ENCODE peak calls at places on chromosome 2, in six cellular contexts. One of them, this sample, is unnamed.

GRCh38 chr2:207252979-207253640 is 87.4 kb upstream of the KLF7 start:
- DNase-seq in HepG2: no peak
- DNase-seq in GM12878: no peak
- DNase-seq in HCT116: no peak
- DNase-seq in H1: no peak
- DNase-seq in K562: no peak
- DNase-seq in this sample: no peak

GRCh38 chr2:191015229-191015628 is 1.3 kb upstream of the STAT1 start:
- DNase-seq in K562: no peak
- DNase-seq in HepG2: no peak
- DNase-seq in H1: no peak
- DNase-seq in HCT116: no peak
- DNase-seq in GM12878: no peak
- DNase-seq in this sample: no peak

GRCh38 chr2:191539068-191539467 is 138.9 kb upstream of the NABP1 start:
- DNase-seq in GM12878: no peak
- DNase-seq in HepG2: no peak
- DNase-seq in K562: peak; percentile 32
- DNase-seq in H1: no peak
- DNase-seq in HCT116: peak; percentile 18
- DNase-seq in this sample: peak; percentile 16

GRCh38 chr2:229463941-229464340 is 192.9 kb upstream of the PID1 start:
- DNase-seq in H1: no peak
- DNase-seq in HepG2: no peak
- DNase-seq in GM12878: no peak
- DNase-seq in HCT116: no peak
- DNase-seq in K562: no peak
- DNase-seq in this sample: no peak

GRCh38 chr2:236663267-236663666 is 93.6 kb downstream of the ACKR3 start:
- DNase-seq in H1: no peak
- DNase-seq in HCT116: no peak
- DNase-seq in K562: no peak
- DNase-seq in GM12878: no peak
- DNase-seq in HepG2: no peak
- DNase-seq in this sample: no peak

GRCh38 chr2:66489433-66489832 is 54.5 kb downstream of the MEIS1 start:
- DNase-seq in HepG2: no peak
- DNase-seq in HCT116: no peak
- DNase-seq in GM12878: no peak
- DNase-seq in H1: no peak
- DNase-seq in K562: no peak
- DNase-seq in this sample: no peak

GRCh38 chr2:222294996-222295367 is 3.8 kb downstream of the PAX3 start:
- DNase-seq in K562: no peak
- DNase-seq in H1: no peak
- DNase-seq in HepG2: no peak
- DNase-seq in HCT116: no peak
- DNase-seq in GM12878: no peak
- DNase-seq in this sample: no peak

GRCh38 chr2:127176371-127177311 is 43.5 kb downstream of the CYP27C1 start:
- DNase-seq in HepG2: no peak
- DNase-seq in GM12878: no peak
- DNase-seq in K562: no peak
- DNase-seq in H1: no peak
- DNase-seq in HCT116: no peak
- DNase-seq in this sample: no peak

GRCh38 chr2:104846955-104847820 is 6.7 kb upstream of the POU3F3 start:
- DNase-seq in GM12878: no peak
- DNase-seq in H1: no peak
- DNase-seq in HepG2: no peak
- DNase-seq in K562: no peak
- DNase-seq in HCT116: no peak
- DNase-seq in this sample: no peak

GRCh38 chr2:27323592-27324285 is 842 bp upstream of the MPV17 start:
- DNase-seq in HepG2: no peak
- DNase-seq in GM12878: no peak
- DNase-seq in K562: no peak
- DNase-seq in HCT116: no peak
- DNase-seq in H1: no peak
- DNase-seq in this sample: no peak

GRCh38 chr2:27322301-27322765 is 564 bp downstream of the MPV17 start:
- DNase-seq in HepG2: no peak
- DNase-seq in K562: no peak
- DNase-seq in H1: no peak
- DNase-seq in HCT116: no peak
- DNase-seq in GM12878: no peak
- DNase-seq in this sample: no peak

GRCh38 chr2:27322766-27323591 is at the start of gene MPV17:
- DNase-seq in GM12878: peak; percentile 61
- DNase-seq in H1: peak; percentile 88
- DNase-seq in HepG2: peak; percentile 96
- DNase-seq in K562: peak; percentile 96
- DNase-seq in HCT116: peak; percentile 88
- DNase-seq in this sample: peak; percentile 90

GRCh38 chr2:27326536-27326935 is 3.6 kb upstream of the MPV17 start:
- DNase-seq in HCT116: no peak
- DNase-seq in H1: no peak
- DNase-seq in HepG2: no peak
- DNase-seq in K562: no peak
- DNase-seq in GM12878: no peak
- DNase-seq in this sample: no peak

GRCh38 chr2:27324720-27325119 is 1.8 kb upstream of the MPV17 start:
- DNase-seq in HCT116: no peak
- DNase-seq in HepG2: no peak
- DNase-seq in GM12878: no peak
- DNase-seq in H1: no peak
- DNase-seq in K562: no peak
- DNase-seq in this sample: no peak
- TF ChIP-seq ZNF274 in HCT116: no peak
- TF ChIP-seq ZNF274 in HepG2: no peak
- TF ChIP-seq ZNF274 in GM12878: no peak
- TF ChIP-seq ZNF274 in H1: no peak
- TF ChIP-seq ZNF274 in K562: no peak
- TF ChIP-seq ZNF274 in this sample: no peak

GRCh38 chr2:100754951-100755350 is 65.0 kb upstream of the NPAS2 start:
- DNase-seq in GM12878: no peak
- DNase-seq in K562: no peak
- DNase-seq in HepG2: no peak
- DNase-seq in H1: no peak
- DNase-seq in HCT116: no peak
- DNase-seq in this sample: no peak
- TF ChIP-seq YY1 in GM12878: no peak
- TF ChIP-seq YY1 in K562: no peak
- TF ChIP-seq YY1 in HepG2: no peak
- TF ChIP-seq YY1 in H1: no peak
- TF ChIP-seq YY1 in HCT116: no peak
- TF ChIP-seq YY1 in this sample: no peak

DNA sequence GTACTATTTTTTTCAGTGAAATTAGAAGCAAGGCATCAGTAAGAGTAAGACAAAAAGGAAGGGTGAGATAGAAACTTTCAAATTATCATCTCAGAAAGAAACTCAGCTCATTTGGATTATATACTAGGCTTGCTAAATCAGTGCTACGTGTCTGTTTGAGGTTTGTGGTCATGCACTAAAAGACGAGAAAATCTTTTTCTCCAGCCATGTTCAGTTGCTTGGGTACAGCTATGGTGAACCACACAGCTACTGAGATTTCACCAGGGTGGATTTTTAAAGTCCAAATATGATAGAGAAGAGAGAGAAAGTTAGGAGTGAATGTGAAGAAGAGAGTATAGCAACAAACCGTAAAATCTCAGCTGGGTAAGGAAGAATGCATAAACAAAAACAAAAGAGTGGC is 161.6 kb downstream of the PTH2R start:
- DNase-seq in H1: no peak
- DNase-seq in GM12878: no peak
- DNase-seq in HCT116: no peak
- DNase-seq in HepG2: no peak
- DNase-seq in K562: no peak
- DNase-seq in this sample: no peak
- H3K9ac ChIP-seq in H1: no peak overlapping the region
- H3K9ac ChIP-seq in GM12878: no peak overlapping the region
- H3K9ac ChIP-seq in HCT116: no peak overlapping the region
- H3K9ac ChIP-seq in HepG2: no peak overlapping the region
- H3K9ac ChIP-seq in K562: no peak overlapping the region
- H3K9ac ChIP-seq in this sample: no peak overlapping the region

DNA sequence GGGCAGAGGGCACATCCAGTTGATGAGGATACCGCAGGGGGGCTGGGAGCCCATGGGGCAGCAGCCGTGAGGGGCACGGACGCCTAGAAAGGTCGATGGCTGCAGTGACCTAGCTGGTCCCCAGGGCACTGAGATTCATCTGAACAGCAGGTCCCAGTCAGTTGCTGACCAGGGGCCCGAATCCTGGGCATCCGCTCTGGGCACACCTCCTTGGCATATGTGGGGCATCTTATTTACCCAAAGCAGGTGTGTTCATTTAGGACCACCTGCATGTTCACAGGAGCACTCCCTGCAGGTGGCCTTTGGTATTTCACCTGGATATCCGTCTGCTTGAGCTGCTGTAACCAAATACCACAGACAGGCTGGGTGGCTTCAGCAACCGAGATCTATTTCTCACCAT is 72.0 kb upstream of the ODC1 start:
- DNase-seq in GM12878: no peak
- DNase-seq in H1: peak; percentile 73
- DNase-seq in HCT116: no peak
- DNase-seq in K562: no peak
- DNase-seq in HepG2: no peak
- DNase-seq in this sample: peak; percentile 25
- TF ChIP-seq ZNF274 in GM12878: no peak
- TF ChIP-seq ZNF274 in H1: no peak
- TF ChIP-seq ZNF274 in HCT116: no peak
- TF ChIP-seq ZNF274 in K562: no peak
- TF ChIP-seq ZNF274 in HepG2: no peak
- TF ChIP-seq ZNF274 in this sample: no peak

GRCh38 chr2:69162121-69162520 is 149.1 kb downstream of the ANTXR1 start:
- DNase-seq in HepG2: no peak
- DNase-seq in HCT116: no peak
- DNase-seq in GM12878: no peak
- DNase-seq in K562: no peak
- DNase-seq in H1: no peak
- DNase-seq in this sample: no peak
- TF ChIP-seq YY1 in HepG2: no peak
- TF ChIP-seq YY1 in HCT116: no peak
- TF ChIP-seq YY1 in GM12878: no peak
- TF ChIP-seq YY1 in K562: no peak
- TF ChIP-seq YY1 in H1: no peak
- TF ChIP-seq YY1 in this sample: no peak

DNA sequence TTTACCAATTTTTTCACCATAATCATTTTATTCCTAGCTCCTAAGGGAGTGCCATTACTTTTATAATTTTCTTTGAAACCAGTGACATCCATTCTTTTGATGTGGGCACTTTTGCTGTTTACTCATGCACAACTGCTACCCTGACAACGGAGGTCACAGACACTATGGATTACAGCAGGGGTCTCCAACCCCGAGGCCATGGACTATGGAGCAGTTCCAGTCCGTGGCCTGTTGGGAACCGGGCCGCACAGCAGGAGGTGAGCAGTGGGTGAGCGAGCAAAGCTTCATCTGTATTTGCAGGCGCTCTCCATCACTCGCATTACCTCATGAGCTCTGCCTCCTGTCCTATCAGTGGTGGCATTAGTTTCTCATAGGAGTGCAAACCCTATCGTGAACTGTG is 34.6 kb downstream of the PRPF40A start:
- DNase-seq in K562: no peak
- DNase-seq in H1: no peak
- DNase-seq in GM12878: no peak
- DNase-seq in HepG2: peak; percentile 3
- DNase-seq in HCT116: no peak
- DNase-seq in this sample: peak; percentile 5
- H3K9ac ChIP-seq in K562: no peak overlapping the region
- H3K9ac ChIP-seq in H1: no peak overlapping the region
- H3K9ac ChIP-seq in GM12878: no peak overlapping the region
- H3K9ac ChIP-seq in HepG2: no peak overlapping the region
- H3K9ac ChIP-seq in HCT116: no peak overlapping the region
- H3K9ac ChIP-seq in this sample: no peak overlapping the region

GRCh38 chr2:152716805-152717241 is 438 bp downstream of the PRPF40A start:
- DNase-seq in K562: peak; percentile 49
- DNase-seq in HCT116: no peak
- DNase-seq in GM12878: no peak
- DNase-seq in H1: peak; percentile 51
- DNase-seq in HepG2: peak; percentile 46
- DNase-seq in this sample: peak; percentile 22

GRCh38 chr2:152715112-152715511 is 2.1 kb downstream of the PRPF40A start:
- DNase-seq in H1: no peak
- DNase-seq in HCT116: no peak
- DNase-seq in HepG2: no peak
- DNase-seq in K562: no peak
- DNase-seq in GM12878: no peak
- DNase-seq in this sample: no peak

GRCh38 chr2:152717242-152718046 is at the start of gene PRPF40A:
- DNase-seq in GM12878: peak; percentile 92
- DNase-seq in K562: peak; percentile 100
- DNase-seq in HCT116: peak; percentile 94
- DNase-seq in HepG2: peak; percentile 97
- DNase-seq in H1: peak; percentile 98
- DNase-seq in this sample: peak; percentile 97

GRCh38 chr2:152718047-152718908 is at the start of gene ARL6IP6:
- DNase-seq in HepG2: peak; percentile 91
- DNase-seq in H1: peak; percentile 94
- DNase-seq in K562: peak; percentile 90
- DNase-seq in HCT116: peak; percentile 84
- DNase-seq in GM12878: peak; percentile 64
- DNase-seq in this sample: peak; percentile 89

GRCh38 chr2:152715854-152716428 is 1.3 kb downstream of the PRPF40A start:
- DNase-seq in K562: peak; percentile 62
- DNase-seq in H1: no peak
- DNase-seq in GM12878: no peak
- DNase-seq in HepG2: peak; percentile 84
- DNase-seq in HCT116: peak; percentile 69
- DNase-seq in this sample: peak; percentile 9
- TF ChIP-seq ZNF274 in K562: no peak
- TF ChIP-seq ZNF274 in H1: no peak
- TF ChIP-seq ZNF274 in GM12878: no peak
- TF ChIP-seq ZNF274 in HepG2: no peak
- TF ChIP-seq ZNF274 in HCT116: no peak
- TF ChIP-seq ZNF274 in this sample: no peak

This sample was measured in NT2/D1.